ENCODE peak calls at places on chromosomes 6 and 20, in seven cellular contexts. B, O, X, Y, D, N and R are unnamed samples.

GRCh38 chr6:113328886-113329381 is 528.2 kb upstream of the MARCKS start:
- DNase-seq in B (no peak), O (no peak), X (no peak), Y (no peak), D (no peak), N (no peak), R (no peak)

GRCh38 chr6:884570-884969 is 191.6 kb upstream of the EXOC2 start:
- DNase-seq in B (no peak), O (no peak), X (no peak), Y (no peak), D (no peak), N (no peak), R (no peak)

GRCh38 chr6:169959129-169960002 is 207.9 kb downstream of the ERMARD start:
- DNase-seq in B (no peak), O (no peak), X (no peak), Y (peak), D (peak), N (no peak), R (no peak)

GRCh38 chr6:120587381-120587780 is 746.9 kb downstream of the TBC1D32 start:
- DNase-seq in B (no peak), O (no peak), X (no peak), Y (no peak), D (no peak), N (no peak), R (no peak)

GRCh38 chr20:51404297-51405060 is 138.0 kb downstream of the NFATC2 start:
- DNase-seq in B (no peak), O (no peak), X (no peak), Y (no peak), D (no peak), N (peak), R (no peak)

GRCh38 chr6:130708338-130708737 is 118.9 kb upstream of the SMLR1 start:
- DNase-seq in B (no peak), O (peak), X (no peak), Y (no peak), D (peak), N (no peak), R (no peak)

GRCh38 chr6:18432180-18432579 is 45.0 kb downstream of the RNF144B start:
- DNase-seq in B (no peak), O (peak), X (no peak), Y (no peak), D (peak), N (no peak), R (no peak)

GRCh38 chr6:13427838-13428527 is 59.4 kb downstream of the GFOD1 start:
- DNase-seq in B (peak), O (no peak), X (no peak), Y (no peak), D (no peak), N (peak), R (no peak)

GRCh38 chr6:157813757-157814455 is 9.1 kb upstream of the SNX9 start:
- DNase-seq in B (no peak), O (peak), X (no peak), Y (no peak), D (no peak), N (no peak), R (no peak)

GRCh38 chr6:160445130-160445529 is 97.0 kb downstream of the SLC22A3 start:
- DNase-seq in B (no peak), O (no peak), X (no peak), Y (no peak), D (no peak), N (no peak), R (no peak)

GRCh38 chr6:38813451-38813850 is 98.3 kb downstream of the DNAH8 start:
- DNase-seq in B (no peak), O (no peak), X (no peak), Y (no peak), D (no peak), N (no peak), R (no peak)

GRCh38 chr6:108526739-108527174 is 34.0 kb upstream of the FOXO3 start:
- DNase-seq in B (no peak), O (peak), X (no peak), Y (peak), D (peak), N (no peak), R (peak)

GRCh38 chr20:16528078-16528477 is 45.2 kb downstream of the KIF16B start:
- DNase-seq in B (no peak), O (peak), X (no peak), Y (no peak), D (peak), N (no peak), R (no peak)

GRCh38 chr6:16295471-16295870 is 57.1 kb downstream of the GMPR start:
- DNase-seq in B (no peak), O (no peak), X (no peak), Y (no peak), D (no peak), N (no peak), R (no peak)